ENCODE peak calls at places on chromosomes 4 and X, in four cellular contexts. One of them, this sample, is unnamed.

GRCh38 chrX:39439910-39440733 is 638.9 kb downstream of the MID1IP1 start:
- DNase-seq in HCT116: no peak
- DNase-seq in CD8-positive, alpha-beta T cell: no peak
- DNase-seq in AG04450: no peak
- DNase-seq in this sample: no peak

GRCh38 chr4:155694100-155694785 is 27.6 kb downstream of the GUCY1A1 start:
- DNase-seq in HCT116: no peak
- DNase-seq in CD8-positive, alpha-beta T cell: no peak
- DNase-seq in AG04450: no peak
- DNase-seq in this sample: no peak

GRCh38 chr4:28211714-28212470 is 1351.3 kb downstream of the STIM2 start:
- DNase-seq in HCT116: no peak
- DNase-seq in CD8-positive, alpha-beta T cell: no peak
- DNase-seq in AG04450: no peak
- DNase-seq in this sample: no peak

GRCh38 chr4:109648266-109648996 is 54.8 kb downstream of the CASP6 start:
- DNase-seq in HCT116: no peak
- DNase-seq in CD8-positive, alpha-beta T cell: no peak
- DNase-seq in AG04450: no peak
- DNase-seq in this sample: no peak

GRCh38 chr4:154692311-154692818 is 51.4 kb upstream of the LRAT start:
- DNase-seq in HCT116: no peak
- DNase-seq in CD8-positive, alpha-beta T cell: no peak
- DNase-seq in AG04450: no peak
- DNase-seq in this sample: no peak

GRCh38 chr4:75344915-75345314 is 169.3 kb downstream of the RCHY1 start:
- DNase-seq in HCT116: no peak
- DNase-seq in CD8-positive, alpha-beta T cell: no peak
- DNase-seq in AG04450: peak
- DNase-seq in this sample: no peak

GRCh38 chrX:19576742-19577141 is 61.4 kb upstream of the MAP3K15 start:
- DNase-seq in HCT116: no peak
- DNase-seq in CD8-positive, alpha-beta T cell: no peak
- DNase-seq in AG04450: no peak
- DNase-seq in this sample: no peak

GRCh38 chrX:46648660-46649059 is 75.1 kb downstream of the CHST7 start:
- DNase-seq in HCT116: no peak
- DNase-seq in CD8-positive, alpha-beta T cell: no peak
- DNase-seq in AG04450: no peak
- DNase-seq in this sample: no peak

GRCh38 chrX:106959897-106960296 is 39.7 kb downstream of the CLDN2 start:
- DNase-seq in HCT116: no peak
- DNase-seq in CD8-positive, alpha-beta T cell: no peak
- DNase-seq in AG04450: no peak
- DNase-seq in this sample: no peak

GRCh38 chr4:2721586-2721985 is 34.5 kb downstream of the TNIP2 start:
- DNase-seq in HCT116: no peak
- DNase-seq in CD8-positive, alpha-beta T cell: no peak
- DNase-seq in AG04450: no peak
- DNase-seq in this sample: no peak

GRCh38 chrX:17375631-17376380 is 806 bp downstream of the NHS start:
- DNase-seq in HCT116: no peak
- DNase-seq in CD8-positive, alpha-beta T cell: no peak
- DNase-seq in AG04450: no peak
- DNase-seq in this sample: no peak

GRCh38 chrX:107324493-107325310 is 118.3 kb downstream of the DNAAF6 start:
- DNase-seq in HCT116: no peak
- DNase-seq in CD8-positive, alpha-beta T cell: no peak
- DNase-seq in AG04450: no peak
- DNase-seq in this sample: no peak

GRCh38 chr4:153676984-153677383 is 7.1 kb upstream of the TLR2 start:
- DNase-seq in HCT116: peak
- DNase-seq in CD8-positive, alpha-beta T cell: no peak
- DNase-seq in AG04450: no peak
- DNase-seq in this sample: no peak

GRCh38 chr4:8776366-8776765 is 95.3 kb downstream of the HMX1 start:
- DNase-seq in HCT116: no peak
- DNase-seq in CD8-positive, alpha-beta T cell: no peak
- DNase-seq in AG04450: no peak
- DNase-seq in this sample: no peak

GRCh38 chr4:8775751-8776355 is 95.8 kb downstream of the HMX1 start:
- DNase-seq in HCT116: no peak
- DNase-seq in CD8-positive, alpha-beta T cell: no peak
- DNase-seq in AG04450: no peak
- DNase-seq in this sample: no peak

GRCh38 chr4:8778301-8778700 is 93.3 kb downstream of the HMX1 start:
- DNase-seq in HCT116: no peak
- DNase-seq in CD8-positive, alpha-beta T cell: no peak
- DNase-seq in AG04450: no peak
- DNase-seq in this sample: no peak

GRCh38 chr4:8778760-8779159 is 92.9 kb downstream of the HMX1 start:
- DNase-seq in HCT116: no peak
- DNase-seq in CD8-positive, alpha-beta T cell: no peak
- DNase-seq in AG04450: no peak
- DNase-seq in this sample: no peak

DNA sequence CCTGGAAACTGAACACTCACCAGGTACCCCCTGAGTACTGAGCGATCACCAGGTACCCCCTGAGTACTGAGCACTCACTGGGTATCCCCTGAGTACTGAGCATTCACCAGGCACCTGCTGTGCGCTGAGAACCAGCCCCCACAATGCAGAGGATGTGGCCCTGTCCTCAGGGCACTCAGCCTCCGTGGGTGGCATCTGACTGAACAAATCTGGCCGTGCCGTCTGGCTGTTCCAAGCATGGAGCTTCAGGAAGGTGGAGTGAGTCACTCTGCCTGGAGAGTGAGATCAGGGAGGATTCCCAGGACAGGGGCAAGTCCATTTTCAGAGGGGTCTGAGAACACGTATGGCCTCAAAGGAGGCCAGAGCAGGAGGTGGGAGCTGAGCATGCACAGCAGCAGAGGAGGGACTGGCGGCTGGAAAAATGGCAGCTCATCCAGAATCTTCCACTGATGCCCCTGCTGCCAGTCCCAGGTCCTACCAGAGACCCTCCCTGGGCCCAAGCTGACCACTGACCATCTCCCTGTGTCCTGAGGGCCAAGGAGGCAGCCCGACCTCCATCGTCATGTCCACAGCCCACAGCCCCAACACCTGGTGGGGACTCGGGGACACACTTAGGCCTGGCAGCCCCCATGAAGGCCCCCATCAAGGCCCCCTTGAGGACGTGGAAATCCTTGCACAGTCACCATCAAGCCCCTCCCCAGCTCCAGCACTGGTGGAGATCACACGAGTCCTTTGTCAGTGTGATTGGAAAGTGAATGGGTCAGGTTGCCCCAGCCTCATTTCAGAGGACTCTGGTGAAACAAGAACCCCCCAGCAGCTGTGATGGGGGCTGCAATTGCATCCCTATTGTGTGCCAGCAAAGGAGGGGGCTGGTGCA is 94.1 kb downstream of the HMX1 start:
- DNase-seq in HCT116: no peak
- DNase-seq in CD8-positive, alpha-beta T cell: no peak
- DNase-seq in AG04450: no peak
- DNase-seq in this sample: no peak
- H3K27ac ChIP-seq in HCT116: no peak
- H3K27ac ChIP-seq in CD8-positive, alpha-beta T cell: no peak
- H3K27ac ChIP-seq in AG04450: no peak
- H3K27ac ChIP-seq in this sample: no peak

GRCh38 chr4:101155859-101156430 is 191.4 kb downstream of the PPP3CA start:
- DNase-seq in HCT116: no peak
- DNase-seq in CD8-positive, alpha-beta T cell: no peak
- DNase-seq in AG04450: no peak
- DNase-seq in this sample: no peak

GRCh38 chr4:101155368-101155767 is 192.0 kb downstream of the PPP3CA start:
- DNase-seq in HCT116: peak
- DNase-seq in CD8-positive, alpha-beta T cell: no peak
- DNase-seq in AG04450: no peak
- DNase-seq in this sample: no peak

GRCh38 chr4:101158136-101158485 is 189.2 kb downstream of the PPP3CA start:
- DNase-seq in HCT116: no peak
- DNase-seq in CD8-positive, alpha-beta T cell: no peak
- DNase-seq in AG04450: no peak
- DNase-seq in this sample: no peak

GRCh38 chr4:101157415-101158135 is 189.8 kb downstream of the PPP3CA start:
- DNase-seq in HCT116: no peak
- DNase-seq in CD8-positive, alpha-beta T cell: no peak
- DNase-seq in AG04450: no peak
- DNase-seq in this sample: no peak

DNA sequence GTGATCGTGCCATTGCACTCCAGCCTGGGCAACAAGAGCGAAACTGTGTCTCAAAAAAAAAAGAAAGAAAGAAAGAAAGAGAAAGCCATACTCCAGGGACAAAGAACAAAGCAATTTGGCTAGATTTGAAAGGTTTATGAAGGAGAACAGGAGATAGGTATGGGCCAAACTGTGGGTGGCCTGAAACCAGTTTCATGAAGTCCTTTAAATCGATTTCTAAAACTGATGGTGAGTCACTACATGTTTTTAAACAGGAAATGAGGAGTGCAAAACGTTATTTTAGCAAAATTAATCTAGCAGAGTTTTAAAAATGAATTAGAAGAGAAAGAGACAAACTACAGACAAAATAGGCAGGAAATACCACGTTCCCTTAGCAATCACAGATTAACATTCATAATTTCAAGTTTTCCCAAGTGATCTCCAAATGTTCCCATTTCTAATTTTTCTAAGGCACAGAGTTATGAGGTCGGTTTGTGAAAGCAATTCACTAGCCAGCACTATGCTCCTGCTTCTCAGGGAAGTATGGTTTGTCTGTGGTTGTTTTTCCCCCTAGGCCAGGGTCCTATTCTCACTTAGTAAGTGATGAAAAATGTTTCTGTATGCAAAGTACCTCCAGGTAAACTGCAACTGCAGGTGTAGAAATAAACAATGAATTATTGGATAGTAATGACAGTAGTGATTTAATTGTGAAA is 190.6 kb downstream of the PPP3CA start:
- DNase-seq in HCT116: no peak
- DNase-seq in CD8-positive, alpha-beta T cell: no peak
- DNase-seq in AG04450: no peak
- DNase-seq in this sample: no peak
- H3K27ac ChIP-seq in HCT116: peak
- H3K27ac ChIP-seq in CD8-positive, alpha-beta T cell: no peak
- H3K27ac ChIP-seq in AG04450: no peak
- H3K27ac ChIP-seq in this sample: peak

DNA sequence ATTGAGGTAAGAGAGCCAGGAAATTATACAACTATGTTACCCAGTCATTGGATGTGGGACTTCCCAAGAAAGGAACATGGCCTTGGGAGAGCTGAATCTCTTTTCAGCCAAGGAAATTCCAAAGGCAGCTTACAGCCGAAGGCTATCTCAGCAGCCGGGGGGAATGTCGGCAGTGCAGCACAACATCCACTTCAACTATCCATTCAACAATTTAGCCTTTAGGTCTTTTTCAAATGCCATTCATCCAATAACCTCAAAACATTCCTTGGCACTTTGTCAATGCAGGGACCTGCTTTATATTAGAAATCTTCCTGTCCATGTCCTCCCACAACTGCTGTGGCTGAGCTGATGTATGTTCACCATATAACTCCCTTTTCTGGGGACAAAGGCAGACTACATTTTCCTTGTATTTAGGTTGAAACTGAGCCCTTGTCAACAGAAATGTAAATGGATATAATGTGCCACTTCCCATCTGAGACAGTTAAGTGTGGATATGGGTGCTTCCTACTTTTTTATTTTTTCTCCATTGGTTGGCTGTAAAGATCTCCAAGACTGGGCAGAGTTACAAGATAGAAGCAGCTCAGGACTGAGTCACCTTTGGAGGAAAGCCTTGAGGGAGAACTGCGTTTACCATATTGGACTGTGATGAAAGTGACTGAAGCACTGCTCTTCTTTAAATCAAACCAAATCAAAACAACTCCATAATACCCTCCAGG is 94.8 kb downstream of the GPRIN3 start:
- DNase-seq in HCT116: no peak
- DNase-seq in CD8-positive, alpha-beta T cell: no peak
- DNase-seq in AG04450: no peak
- DNase-seq in this sample: no peak
- H3K27ac ChIP-seq in HCT116: no peak
- H3K27ac ChIP-seq in CD8-positive, alpha-beta T cell: no peak
- H3K27ac ChIP-seq in AG04450: no peak
- H3K27ac ChIP-seq in this sample: no peak

DNA sequence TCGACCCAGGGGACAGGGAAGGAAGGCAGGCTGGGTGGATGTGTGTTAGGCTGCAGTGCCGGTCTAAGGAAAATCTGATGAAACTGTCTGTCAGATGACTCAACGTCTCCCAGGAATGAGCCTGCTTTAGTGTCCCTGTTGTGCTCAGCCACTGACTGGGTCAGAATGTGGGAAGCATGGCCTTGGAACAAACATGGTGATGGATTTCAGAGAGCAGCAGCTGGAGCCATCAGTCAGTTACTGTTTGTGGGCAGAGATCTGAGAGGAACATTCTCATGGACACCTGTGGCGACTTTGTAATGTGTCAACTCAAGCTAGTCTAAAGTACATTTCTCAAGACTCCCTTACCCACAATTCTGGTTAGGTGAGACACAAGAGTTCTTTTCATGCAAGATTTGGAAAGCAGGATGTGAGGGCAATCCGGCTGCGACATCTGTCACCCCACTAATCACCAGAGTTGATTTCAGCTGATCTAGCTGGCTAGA is 63.2 kb downstream of the ANAPC10 start:
- DNase-seq in HCT116: peak
- DNase-seq in CD8-positive, alpha-beta T cell: no peak
- DNase-seq in AG04450: peak
- DNase-seq in this sample: no peak
- H3K27ac ChIP-seq in HCT116: no peak
- H3K27ac ChIP-seq in CD8-positive, alpha-beta T cell: no peak
- H3K27ac ChIP-seq in AG04450: no peak
- H3K27ac ChIP-seq in this sample: no peak

DNA sequence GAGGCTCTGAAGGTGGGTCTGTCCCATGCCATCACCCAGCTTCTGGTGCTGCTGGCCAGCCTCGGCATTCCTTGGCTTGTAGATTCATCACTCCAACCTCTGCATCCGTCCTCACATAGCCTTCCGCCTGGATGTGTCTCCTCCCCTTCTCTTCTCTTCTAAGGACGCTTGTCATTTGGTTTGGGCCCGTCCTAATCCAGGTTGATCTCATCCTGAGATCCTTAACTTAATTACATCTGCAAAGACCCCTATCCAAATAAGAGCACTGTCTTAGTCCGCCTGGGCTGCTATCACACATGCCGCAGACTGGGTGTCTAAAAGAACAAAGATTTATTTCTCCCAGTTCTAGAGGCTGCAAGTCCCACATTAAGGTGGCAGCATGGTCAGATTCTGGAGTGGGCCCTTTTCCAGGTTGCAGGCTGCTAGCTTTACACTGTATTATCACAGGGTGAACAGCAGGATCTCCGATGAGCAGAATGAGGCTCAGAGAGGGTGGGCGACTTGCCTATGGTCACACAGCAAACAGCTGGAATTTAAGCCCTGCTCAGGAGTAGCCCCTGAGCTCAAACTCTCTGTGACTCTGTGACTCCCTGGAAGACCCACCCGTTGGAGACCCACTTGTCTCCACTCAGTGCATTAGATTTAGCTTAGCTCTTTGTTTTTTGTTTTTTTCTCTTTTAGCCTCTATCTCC is 113.1 kb downstream of the STK32B start:
- DNase-seq in HCT116: no peak
- DNase-seq in CD8-positive, alpha-beta T cell: no peak
- DNase-seq in AG04450: no peak
- DNase-seq in this sample: no peak
- H3K27ac ChIP-seq in HCT116: no peak
- H3K27ac ChIP-seq in CD8-positive, alpha-beta T cell: no peak
- H3K27ac ChIP-seq in AG04450: no peak
- H3K27ac ChIP-seq in this sample: no peak

This sample was measured in caudate nucleus.